ENCODE peak calls at places on chromosomes 6 and 20, in eight cellular contexts. A, H, S, R, V, T, W and I are unnamed samples.

GRCh38 chr6:13398421-13398994 is 70.2 kb upstream of the TBC1D7 start:
- DNase-seq in A (no peak), H (peak; percentile 67), S (no peak), R (no peak), V (no peak), T (no peak), W (no peak), I (no peak)

GRCh38 chr20:63141531-63141930 is 74.4 kb downstream of the YTHDF1 start:
- DNase-seq in A (peak; percentile 27), H (no peak), S (no peak), R (no peak), V (no peak), T (no peak), W (no peak), I (no peak)

GRCh38 chr6:72182337-72183246 is 296.2 kb downstream of the RIMS1 start:
- DNase-seq in A (peak; percentile 52), H (peak; percentile 74), S (no peak), R (peak; percentile 92), V (peak; percentile 69), T (peak; percentile 56), W (no peak), I (no peak)

GRCh38 chr6:135535989-135536414 is 38.5 kb upstream of the AHI1 start:
- DNase-seq in A (no peak), H (peak; percentile 38), S (no peak), R (peak; percentile 71), V (no peak), T (peak; percentile 23), W (no peak), I (peak; percentile 19)

GRCh38 chr20:33443512-33444239 is at the start of gene SNTA1:
- DNase-seq in A (peak; percentile 98), H (peak; percentile 100), S (peak; percentile 97), R (peak; percentile 92), V (peak; percentile 82), T (peak; percentile 93), W (no peak), I (peak; percentile 37)

GRCh38 chr20:62239278-62239879 is 1.1 kb downstream of the OSBPL2 start:
- DNase-seq in A (no peak), H (peak; percentile 68), S (no peak), R (no peak), V (no peak), T (no peak), W (no peak), I (no peak)

GRCh38 chr6:148324297-148325007 is 18.2 kb upstream of the SASH1 start:
- DNase-seq in A (no peak), H (no peak), S (no peak), R (no peak), V (no peak), T (no peak), W (no peak), I (no peak)

GRCh38 chr6:144415014-144415413 is 129.9 kb downstream of the UTRN start:
- DNase-seq in A (no peak), H (no peak), S (no peak), R (no peak), V (no peak), T (no peak), W (no peak), I (no peak)

GRCh38 chr6:17458971-17459370 is 65.6 kb downstream of the CAP2 start:
- DNase-seq in A (no peak), H (no peak), S (no peak), R (no peak), V (no peak), T (no peak), W (no peak), I (no peak)

GRCh38 chr20:43432498-43432897 is 25.2 kb upstream of the SRSF6 start:
- DNase-seq in A (no peak), H (no peak), S (no peak), R (no peak), V (no peak), T (no peak), W (no peak), I (no peak)

GRCh38 chr6:6697620-6698019 is 109.1 kb downstream of the LY86 start:
- DNase-seq in A (no peak), H (no peak), S (no peak), R (no peak), V (no peak), T (no peak), W (no peak), I (no peak)

GRCh38 chr20:4956200-4956810 is 45.0 kb downstream of the SLC23A2 start:
- DNase-seq in A (no peak), H (peak; percentile 40), S (no peak), R (peak; percentile 74), V (no peak), T (peak; percentile 67), W (peak; percentile 39), I (peak; percentile 30)

GRCh38 chr6:21587925-21588811 is 5.4 kb upstream of the SOX4 start:
- DNase-seq in A (peak; percentile 72), H (peak; percentile 76), S (peak; percentile 76), R (peak; percentile 95), V (peak; percentile 75), T (peak; percentile 62), W (no peak), I (no peak)

GRCh38 chr6:163329991-163330390 is 84.5 kb upstream of the QKI start:
- DNase-seq in A (no peak), H (peak; percentile 75), S (peak; percentile 53), R (no peak), V (no peak), T (no peak), W (no peak), I (no peak)

GRCh38 chr6:50278663-50279062 is 228.9 kb upstream of the DEFB112 start:
- DNase-seq in A (no peak), H (no peak), S (no peak), R (no peak), V (no peak), T (no peak), W (no peak), I (no peak)

GRCh38 chr20:6122111-6122872 is 538 bp downstream of the FERMT1 start:
- DNase-seq in A (no peak), H (peak; percentile 32), S (no peak), R (peak; percentile 59), V (peak; percentile 47), T (peak; percentile 41), W (no peak), I (no peak)

GRCh38 chr6:168721571-168721970 is 280.6 kb downstream of the SMOC2 start:
- DNase-seq in A (no peak), H (no peak), S (no peak), R (no peak), V (no peak), T (no peak), W (no peak), I (no peak)

GRCh38 chr20:48523191-48523757 is 304.5 kb downstream of the PREX1 start:
- DNase-seq in A (no peak), H (peak; percentile 87), S (no peak), R (no peak), V (peak; percentile 56), T (peak; percentile 90), W (no peak), I (peak; percentile 41)